ENCODE peak calls at places on chromosomes 7 and 10, in six cellular contexts. Z is neuronal stem cell, M is IMR-90, U is H9, C is mesenchymal stem cell, J is H1. F is an unnamed sample.

GRCh38 chr7:36937754-36938551 is 213.7 kb upstream of the AOAH start:
- DNase-seq in Z (no peak), M (no peak), U (no peak), C (peak; percentile 7), J (no peak), F (no peak)

GRCh38 chr7:105975770-105976428 is 12.8 kb downstream of the CDHR3 start:
- DNase-seq in Z (no peak), M (peak; percentile 81), U (no peak), C (peak; percentile 93), J (no peak), F (peak; percentile 94)

GRCh38 chr10:124003481-124004371 is 89.7 kb downstream of the CHST15 start:
- DNase-seq in Z (no peak), M (no peak), U (no peak), C (no peak), J (no peak), F (no peak)

GRCh38 chr7:96719164-96719563 is 9.5 kb upstream of the SEM1 start:
- DNase-seq in Z (no peak), M (no peak), U (no peak), C (no peak), J (no peak), F (no peak)

GRCh38 chr7:92833766-92834605 is 2.4 kb downstream of the CDK6 start:
- DNase-seq in Z (peak; percentile 31), M (peak; percentile 78), U (peak; percentile 65), C (peak; percentile 87), J (no peak), F (peak; percentile 59)

GRCh38 chr10:79202188-79203013 is 133.6 kb downstream of the ZMIZ1 start:
- DNase-seq in Z (no peak), M (peak; percentile 29), U (peak; percentile 69), C (peak; percentile 51), J (no peak), F (no peak)

GRCh38 chr7:144057954-144058353 is 9.2 kb downstream of the OR2A5 start:
- DNase-seq in Z (no peak), M (no peak), U (no peak), C (peak; percentile 6), J (no peak), F (peak; percentile 24)

GRCh38 chr7:12322287-12322902 is 81.3 kb downstream of the VWDE start:
- DNase-seq in Z (no peak), M (peak; percentile 38), U (no peak), C (peak; percentile 26), J (no peak), F (no peak)

GRCh38 chr7:82194011-82194410 is 249.6 kb downstream of the CACNA2D1 start:
- DNase-seq in Z (no peak), M (peak; percentile 66), U (no peak), C (peak; percentile 36), J (no peak), F (no peak)

GRCh38 chr10:44425466-44425865 is 40.6 kb upstream of the CXCL12 start:
- DNase-seq in Z (no peak), M (no peak), U (no peak), C (no peak), J (no peak), F (no peak)

GRCh38 chr7:34227525-34227924 is 322.2 kb downstream of the BMPER start:
- DNase-seq in Z (no peak), M (no peak), U (no peak), C (no peak), J (no peak), F (no peak)

GRCh38 chr10:51462076-51462779 is 237.2 kb downstream of the CSTF2T start:
- DNase-seq in Z (no peak), M (peak; percentile 12), U (no peak), C (peak; percentile 2), J (no peak), F (no peak)

GRCh38 chr7:602341-603141 is 82.9 kb upstream of the PDGFA start:
- DNase-seq in Z (no peak), M (no peak), U (no peak), C (no peak), J (no peak), F (no peak)

GRCh38 chr10:43801137-43801536 is 152.5 kb upstream of the ZNF32 start:
- DNase-seq in Z (no peak), M (no peak), U (no peak), C (no peak), J (no peak), F (no peak)

GRCh38 chr7:27168265-27168947 is 3.1 kb upstream of the HOXA9 start:
- DNase-seq in Z (no peak), M (no peak), U (no peak), C (peak; percentile 80), J (no peak), F (no peak)

GRCh38 chr7:17941171-17941490 is 837 bp upstream of the SNX13 start:
- DNase-seq in Z (no peak), M (no peak), U (no peak), C (peak; percentile 24), J (no peak), F (peak; percentile 54)

GRCh38 chr7:117250801-117251200 is 72.1 kb downstream of the WNT2 start:
- DNase-seq in Z (no peak), M (peak; percentile 86), U (no peak), C (peak; percentile 18), J (no peak), F (no peak)

GRCh38 chr10:27252267-27253000 is 11.8 kb upstream of the ACBD5 start:
- DNase-seq in Z (no peak), M (peak; percentile 27), U (peak; percentile 95), C (peak; percentile 31), J (no peak), F (peak; percentile 87)

GRCh38 chr7:38318803-38319416 is 45.5 kb upstream of the TARP start:
- DNase-seq in Z (peak; percentile 40), M (peak; percentile 81), U (peak; percentile 81), C (peak; percentile 84), J (peak; percentile 83), F (peak; percentile 96)

GRCh38 chr10:89515031-89515841 is 20.2 kb downstream of the SLC16A12 start:
- DNase-seq in Z (no peak), M (peak; percentile 100), U (no peak), C (peak; percentile 96), J (no peak), F (no peak)

GRCh38 chr7:22860784-22861482 is 38.3 kb upstream of the TOMM7 start:
- DNase-seq in Z (no peak), M (no peak), U (no peak), C (no peak), J (no peak), F (peak; percentile 21)

GRCh38 chr10:70343712-70344111 is 38.7 kb downstream of the LRRC20 start:
- DNase-seq in Z (no peak), M (no peak), U (no peak), C (no peak), J (no peak), F (no peak)

GRCh38 chr10:127619550-127619949 is 70.4 kb downstream of the NPS start:
- DNase-seq in Z (no peak), M (no peak), U (no peak), C (no peak), J (no peak), F (no peak)

GRCh38 chr7:156147104-156147503 is 334.8 kb upstream of the SHH start:
- DNase-seq in Z (no peak), M (no peak), U (no peak), C (no peak), J (no peak), F (no peak)

GRCh38 chr10:88707429-88708110 is 1.5 kb downstream of the LIPK start:
- DNase-seq in Z (no peak), M (peak; percentile 81), U (no peak), C (peak; percentile 68), J (no peak), F (peak; percentile 64)

GRCh38 chr7:38839846-38840245 is 69.1 kb downstream of the VPS41 start:
- DNase-seq in Z (no peak), M (peak; percentile 36), U (no peak), C (no peak), J (no peak), F (no peak)

GRCh38 chr7:100389437-100390088 is 16.3 kb downstream of the PILRA start:
- DNase-seq in Z (no peak), M (no peak), U (no peak), C (no peak), J (no peak), F (no peak)

GRCh38 chr7:71637578-71637977 is 505.6 kb downstream of the GALNT17 start:
- DNase-seq in Z (no peak), M (no peak), U (no peak), C (peak; percentile 57), J (no peak), F (no peak)

GRCh38 chr10:33521062-33521461 is 186.6 kb upstream of the NRP1 start:
- DNase-seq in Z (no peak), M (no peak), U (no peak), C (peak; percentile 8), J (no peak), F (no peak)

GRCh38 chr7:29607259-29607658 is 43.6 kb downstream of the PRR15 start:
- DNase-seq in Z (no peak), M (no peak), U (no peak), C (peak; percentile 3), J (no peak), F (no peak)

GRCh38 chr10:119734396-119735332 is 8.8 kb downstream of the INPP5F start:
- DNase-seq in Z (no peak), M (peak; percentile 52), U (no peak), C (peak; percentile 33), J (no peak), F (no peak)

GRCh38 chr7:1985071-1985470 is 247.7 kb downstream of the MAD1L1 start:
- DNase-seq in Z (no peak), M (no peak), U (no peak), C (no peak), J (no peak), F (no peak)
- H2AK5ac ChIP-seq in Z (no peak overlapping the region), M (no peak overlapping the region), U (no peak overlapping the region), C (no peak overlapping the region), J (no peak overlapping the region), F (no peak overlapping the region)

GRCh38 chr10:110842305-110842952 is 29.3 kb upstream of the PDCD4 start:
- DNase-seq in Z (no peak), M (no peak), U (no peak), C (no peak), J (no peak), F (no peak)
- H4K91ac ChIP-seq in Z (no peak overlapping the region), M (no peak overlapping the region), U (no peak overlapping the region), C (no peak overlapping the region), J (no peak overlapping the region), F (no peak overlapping the region)

GRCh38 chr7:2645274-2645868 is 13.6 kb downstream of the TTYH3 start:
- DNase-seq in Z (no peak), M (no peak), U (peak; percentile 67), C (peak; percentile 80), J (no peak), F (no peak)
- H2AK5ac ChIP-seq in Z (no peak overlapping the region), M (peak overlapping the region; percentile 56), U (no peak overlapping the region), C (peak overlapping the region; percentile 71), J (peak overlapping the region; percentile 82), F (no peak overlapping the region)

GRCh38 chr7:44380831-44381493 is 55.6 kb upstream of the CAMK2B start:
- DNase-seq in Z (no peak), M (peak; percentile 38), U (peak; percentile 25), C (peak; percentile 62), J (no peak), F (no peak)
- H4K91ac ChIP-seq in Z (no peak overlapping the region), M (peak overlapping the region; percentile 84), U (no peak overlapping the region), C (no peak overlapping the region), J (no peak overlapping the region), F (no peak overlapping the region)